ENCODE peak calls at places on chromosomes 12 and 14, in eight cellular contexts. B, D, S, X, Q, Z, J and E are unnamed samples.

GRCh38 chr14:102591372-102591943 is 991 bp upstream of the RCOR1 start:
- DNase-seq in B (peak), D (peak), S (peak), X (peak), Q (no peak), Z (peak), J (peak), E (no peak)

GRCh38 chr12:95663525-95663924 is 112.2 kb upstream of the USP44 start:
- DNase-seq in B (no peak), D (no peak), S (no peak), X (no peak), Q (no peak), Z (no peak), J (no peak), E (no peak)

GRCh38 chr12:86230516-86231146 is 25.6 kb downstream of the MGAT4C start:
- DNase-seq in B (no peak), D (no peak), S (no peak), X (no peak), Q (no peak), Z (no peak), J (no peak), E (no peak)

GRCh38 chr14:81234268-81234667 is 13.5 kb upstream of the GTF2A1 start:
- DNase-seq in B (no peak), D (no peak), S (no peak), X (no peak), Q (no peak), Z (no peak), J (no peak), E (no peak)

GRCh38 chr12:83665755-83666154 is 979.0 kb downstream of the TMTC2 start:
- DNase-seq in B (no peak), D (no peak), S (no peak), X (no peak), Q (no peak), Z (no peak), J (no peak), E (no peak)

GRCh38 chr14:103518416-103519042 is 4.1 kb downstream of the CKB start:
- DNase-seq in B (peak), D (peak), S (peak), X (peak), Q (no peak), Z (peak), J (peak), E (peak)

GRCh38 chr14:96224480-96225096 is 19.9 kb downstream of the BDKRB2 start:
- DNase-seq in B (no peak), D (no peak), S (no peak), X (no peak), Q (no peak), Z (no peak), J (no peak), E (no peak)

GRCh38 chr12:90368081-90368480 is 586.9 kb downstream of the CCER1 start:
- DNase-seq in B (no peak), D (no peak), S (no peak), X (no peak), Q (no peak), Z (no peak), J (no peak), E (no peak)

GRCh38 chr14:69013943-69014782 is 35.1 kb upstream of the ACTN1 start:
- DNase-seq in B (no peak), D (no peak), S (peak), X (peak), Q (no peak), Z (no peak), J (no peak), E (no peak)

GRCh38 chr14:89368490-89369477 is 48.2 kb downstream of the FOXN3 start:
- DNase-seq in B (no peak), D (no peak), S (peak), X (no peak), Q (no peak), Z (no peak), J (no peak), E (no peak)

GRCh38 chr14:100025111-100025510 is 40.1 kb upstream of the EVL start:
- DNase-seq in B (no peak), D (peak), S (peak), X (peak), Q (peak), Z (no peak), J (no peak), E (peak)

GRCh38 chr14:104435147-104436046 is 144.2 kb upstream of the C14orf180 start:
- DNase-seq in B (no peak), D (no peak), S (no peak), X (no peak), Q (no peak), Z (peak), J (no peak), E (no peak)

GRCh38 chr14:75088566-75089373 is 19.3 kb downstream of the ZC2HC1C start:
- DNase-seq in B (no peak), D (peak), S (peak), X (peak), Q (peak), Z (no peak), J (peak), E (peak)

GRCh38 chr12:109053382-109054123 is 1.2 kb downstream of the USP30 start:
- DNase-seq in B (no peak), D (no peak), S (no peak), X (no peak), Q (no peak), Z (no peak), J (no peak), E (no peak)

GRCh38 chr12:92623386-92623785 is 79.4 kb upstream of the PLEKHG7 start:
- DNase-seq in B (no peak), D (no peak), S (no peak), X (no peak), Q (no peak), Z (no peak), J (no peak), E (no peak)

GRCh38 chr12:6272300-6273208 is 37.9 kb upstream of the PLEKHG6 start:
- DNase-seq in B (no peak), D (no peak), S (peak), X (peak), Q (peak), Z (peak), J (no peak), E (no peak)

GRCh38 chr12:6735448-6736191 is 11.8 kb downstream of the COPS7A start:
- DNase-seq in B (peak), D (peak), S (peak), X (peak), Q (no peak), Z (peak), J (peak), E (no peak)

GRCh38 chr12:129772463-129773169 is 131.2 kb downstream of the TMEM132D start:
- DNase-seq in B (no peak), D (no peak), S (peak), X (peak), Q (no peak), Z (no peak), J (no peak), E (no peak)

GRCh38 chr12:96743606-96744005 is 163.5 kb upstream of the NEDD1 start:
- DNase-seq in B (no peak), D (no peak), S (no peak), X (no peak), Q (no peak), Z (no peak), J (no peak), E (no peak)

GRCh38 chr12:92602930-92603623 is 99.7 kb upstream of the PLEKHG7 start:
- DNase-seq in B (no peak), D (no peak), S (peak), X (no peak), Q (no peak), Z (no peak), J (no peak), E (no peak)

GRCh38 chr12:79689477-79690155 is 1.1 kb downstream of the PAWR start:
- DNase-seq in B (peak), D (no peak), S (peak), X (peak), Q (no peak), Z (no peak), J (peak), E (no peak)

GRCh38 chr12:109533487-109533740 is 39.9 kb downstream of the MMAB start:
- DNase-seq in B (no peak), D (no peak), S (no peak), X (no peak), Q (no peak), Z (no peak), J (no peak), E (no peak)

GRCh38 chr12:29732211-29732992 is 51.3 kb downstream of the TMTC1 start:
- DNase-seq in B (no peak), D (no peak), S (no peak), X (no peak), Q (no peak), Z (no peak), J (no peak), E (no peak)

GRCh38 chr14:103593577-103593976 is 30.8 kb downstream of the COA8 start:
- DNase-seq in B (no peak), D (no peak), S (no peak), X (no peak), Q (no peak), Z (no peak), J (no peak), E (no peak)

GRCh38 chr12:93242154-93242958 is 135.4 kb upstream of the NUDT4 start:
- DNase-seq in B (no peak), D (no peak), S (no peak), X (no peak), Q (no peak), Z (no peak), J (no peak), E (no peak)

GRCh38 chr12:112798019-112798760 is 6.6 kb downstream of the RPH3A start:
- DNase-seq in B (no peak), D (no peak), S (no peak), X (no peak), Q (no peak), Z (no peak), J (no peak), E (no peak)

GRCh38 chr12:101127521-101128219 is 82.4 kb downstream of the SLC5A8 start:
- DNase-seq in B (no peak), D (no peak), S (no peak), X (no peak), Q (no peak), Z (no peak), J (no peak), E (no peak)

GRCh38 chr12:89975578-89975977 is 266.9 kb upstream of the ATP2B1 start:
- DNase-seq in B (no peak), D (no peak), S (no peak), X (no peak), Q (no peak), Z (no peak), J (no peak), E (no peak)

GRCh38 chr14:68619805-68620574 is 172.9 kb downstream of the ZFP36L1 start:
- DNase-seq in B (no peak), D (no peak), S (peak), X (peak), Q (peak), Z (no peak), J (peak), E (no peak)

GRCh38 chr12:131643581-131644452 is 67.1 kb upstream of the SFSWAP start:
- DNase-seq in B (no peak), D (no peak), S (no peak), X (peak), Q (no peak), Z (no peak), J (no peak), E (no peak)

GRCh38 chr12:75834591-75834990 is 197.0 kb downstream of the PHLDA1 start:
- DNase-seq in B (no peak), D (no peak), S (no peak), X (no peak), Q (no peak), Z (no peak), J (no peak), E (no peak)

GRCh38 chr12:101647711-101648110 is 49.7 kb upstream of the CHPT1 start:
- DNase-seq in B (no peak), D (no peak), S (no peak), X (no peak), Q (no peak), Z (no peak), J (no peak), E (no peak)

GRCh38 chr12:45762185-45763110 is 32.9 kb downstream of the ARID2 start:
- DNase-seq in B (no peak), D (no peak), S (peak), X (peak), Q (peak), Z (no peak), J (no peak), E (no peak)

GRCh38 chr12:102948941-102949352 is 8.5 kb upstream of the ASCL1 start:
- DNase-seq in B (no peak), D (peak), S (peak), X (peak), Q (peak), Z (no peak), J (no peak), E (no peak)

GRCh38 chr14:103058209-103059055 is 1.1 kb upstream of the CDC42BPB start:
- DNase-seq in B (no peak), D (no peak), S (peak), X (no peak), Q (no peak), Z (peak), J (peak), E (no peak)

GRCh38 chr14:69287096-69287991 is 27.4 kb downstream of the GALNT16 start:
- DNase-seq in B (peak), D (no peak), S (peak), X (peak), Q (no peak), Z (no peak), J (peak), E (no peak)

GRCh38 chr14:94027566-94028449 is 1.7 kb downstream of the OTUB2 start:
- DNase-seq in B (no peak), D (peak), S (no peak), X (no peak), Q (no peak), Z (no peak), J (no peak), E (no peak)

DNA sequence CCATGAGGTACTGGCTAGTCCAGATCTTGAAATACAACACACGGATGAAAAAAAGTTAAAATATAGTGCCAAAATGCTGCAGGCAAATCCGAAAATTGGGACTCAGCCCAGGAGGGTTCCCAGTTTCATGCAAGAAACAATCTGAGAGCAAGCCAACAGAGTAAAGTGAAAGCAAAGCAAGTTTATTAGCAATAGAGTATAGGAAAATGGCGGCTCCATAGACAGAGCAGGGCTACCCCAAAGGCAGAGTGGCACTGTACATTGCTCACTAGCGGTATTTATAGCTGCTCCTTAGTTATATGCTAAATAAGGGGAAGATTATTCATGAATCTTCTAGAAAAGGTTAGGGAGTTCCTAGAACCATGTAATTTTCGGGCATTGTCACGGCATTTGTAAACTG is 29.2 kb downstream of the RECQL start:
- DNase-seq in B (no peak), D (no peak), S (no peak), X (no peak), Q (no peak), Z (no peak), J (no peak), E (no peak)
- H3K4me3 ChIP-seq in B (no peak), D (no peak), S (no peak), X (no peak), Q (no peak), Z (no peak), J (no peak), E (no peak)

GRCh38 chr14:22434901-22435565 is 154.0 kb downstream of the DAD1 start:
- DNase-seq in B (no peak), D (no peak), S (no peak), X (peak), Q (no peak), Z (no peak), J (no peak), E (no peak)

GRCh38 chr14:22433059-22433458 is 156.0 kb downstream of the DAD1 start:
- DNase-seq in B (no peak), D (no peak), S (no peak), X (peak), Q (no peak), Z (no peak), J (no peak), E (no peak)

GRCh38 chr14:22429546-22429945 is 159.5 kb downstream of the DAD1 start:
- DNase-seq in B (no peak), D (no peak), S (no peak), X (no peak), Q (no peak), Z (no peak), J (no peak), E (no peak)

GRCh38 chr14:22432348-22432976 is 156.6 kb downstream of the DAD1 start:
- DNase-seq in B (peak), D (no peak), S (peak), X (peak), Q (peak), Z (no peak), J (peak), E (no peak)

DNA sequence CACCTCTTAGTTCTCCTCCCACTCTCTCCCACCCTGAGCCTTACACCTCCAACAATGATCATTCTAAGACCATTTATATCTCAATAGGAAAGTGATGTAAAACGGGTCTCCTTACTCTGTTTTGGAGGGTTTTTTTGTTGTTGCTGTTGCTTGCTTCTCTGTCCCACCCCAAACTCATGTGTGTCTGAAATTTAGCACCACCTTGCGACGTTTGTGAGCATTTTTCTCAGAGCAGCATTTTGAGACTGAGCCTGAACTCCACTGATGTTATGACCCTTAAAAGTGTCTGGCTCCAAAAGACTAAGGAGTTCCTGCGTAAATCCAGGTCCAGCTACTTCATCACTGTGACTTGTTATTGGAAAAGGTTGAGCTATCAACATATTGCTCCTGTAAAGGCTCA is 155.0 kb downstream of the DAD1 start:
- DNase-seq in B (no peak), D (no peak), S (no peak), X (peak), Q (no peak), Z (no peak), J (no peak), E (no peak)
- H3K27ac ChIP-seq in B (no peak), D (no peak), S (no peak), X (no peak), Q (no peak), Z (no peak), J (no peak), E (no peak)

GRCh38 chr12:47772738-47773061 is 338 bp upstream of the SLC48A1 start:
- DNase-seq in B (no peak), D (no peak), S (no peak), X (no peak), Q (no peak), Z (no peak), J (no peak), E (no peak)
- H3K4me3 ChIP-seq in B (peak), D (peak), S (peak), X (no peak), Q (peak), Z (peak), J (peak), E (no peak)

DNA sequence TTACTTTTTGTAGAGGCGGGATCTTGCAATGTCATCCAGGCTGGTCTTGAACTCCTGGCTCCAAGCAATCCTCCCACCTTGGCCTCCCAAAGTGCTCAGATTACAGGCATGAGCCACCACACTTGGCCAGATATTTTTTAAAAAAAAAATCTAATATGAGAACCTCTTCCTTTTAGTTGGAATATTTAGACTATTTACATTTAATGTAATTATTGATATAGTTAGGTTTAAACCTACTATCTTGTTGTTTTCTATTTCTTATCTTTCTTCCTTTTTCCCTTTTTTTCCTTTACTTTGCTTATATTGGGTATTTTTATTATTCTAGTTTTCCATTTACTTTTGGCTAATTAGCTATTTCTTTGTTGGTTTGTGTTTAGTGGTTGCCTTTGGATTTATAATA is 185.8 kb downstream of the SLC41A2 start:
- DNase-seq in B (no peak), D (no peak), S (no peak), X (no peak), Q (no peak), Z (no peak), J (no peak), E (no peak)
- H3K27ac ChIP-seq in B (no peak), D (no peak), S (no peak), X (no peak), Q (no peak), Z (no peak), J (no peak), E (no peak)

GRCh38 chr12:12719496-12719895 is 2.3 kb downstream of the CDKN1B start:
- DNase-seq in B (no peak), D (no peak), S (no peak), X (no peak), Q (no peak), Z (no peak), J (no peak), E (no peak)

GRCh38 chr12:12720052-12720451 is 2.9 kb downstream of the CDKN1B start:
- DNase-seq in B (no peak), D (no peak), S (no peak), X (no peak), Q (no peak), Z (no peak), J (no peak), E (no peak)

GRCh38 chr12:12722351-12723146 is 5.4 kb downstream of the CDKN1B start:
- DNase-seq in B (no peak), D (no peak), S (no peak), X (peak), Q (no peak), Z (no peak), J (no peak), E (no peak)

GRCh38 chr12:12720637-12721250 is 3.6 kb downstream of the CDKN1B start:
- DNase-seq in B (no peak), D (peak), S (no peak), X (no peak), Q (no peak), Z (no peak), J (no peak), E (no peak)

GRCh38 chr12:12721251-12721689 is 4.1 kb downstream of the CDKN1B start:
- DNase-seq in B (no peak), D (peak), S (no peak), X (no peak), Q (no peak), Z (no peak), J (no peak), E (no peak)
- H3K4me3 ChIP-seq in B (no peak), D (peak), S (peak), X (peak), Q (peak), Z (no peak), J (no peak), E (no peak)

GRCh38 chr14:92565718-92566115 is 52.1 kb downstream of the RIN3 start:
- DNase-seq in B (no peak), D (no peak), S (no peak), X (no peak), Q (no peak), Z (no peak), J (no peak), E (no peak)
- H3K27ac ChIP-seq in B (no peak), D (no peak), S (no peak), X (no peak), Q (no peak), Z (no peak), J (no peak), E (no peak)

DNA sequence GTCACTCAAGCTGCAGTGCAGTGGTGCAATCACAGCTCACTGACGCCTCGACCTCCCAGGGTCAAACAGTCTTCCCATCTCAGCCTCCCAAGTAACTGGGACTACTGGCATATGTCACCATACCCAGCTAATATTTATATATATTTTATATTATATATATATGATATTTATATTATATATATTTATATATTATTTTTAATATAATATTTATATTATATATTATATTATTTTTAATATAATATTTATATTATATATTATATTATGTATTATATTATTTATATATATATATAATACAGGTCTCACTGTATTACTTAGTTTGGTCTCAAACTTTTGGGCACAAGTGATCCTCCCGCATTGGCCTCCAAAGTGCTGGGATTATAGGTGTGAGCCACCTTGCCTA is 9.4 kb downstream of the ZNF84 start:
- DNase-seq in B (no peak), D (no peak), S (no peak), X (no peak), Q (no peak), Z (no peak), J (no peak), E (no peak)
- H3K4me3 ChIP-seq in B (no peak), D (no peak), S (peak), X (peak), Q (no peak), Z (no peak), J (no peak), E (no peak)